ENCODE peak calls at places on chromosome 17, in ten cellular contexts. One of them, this sample, is unnamed.

GRCh38 chr17:41653421-41654133 is 29.2 kb upstream of the KRT17 start:
- DNase-seq in hypothalamus: no peak
- DNase-seq in activated CD8-positive, alpha-beta T cell treated with anti-CD3 and anti-CD28 coated beads, Interleukin-2, amount 10 ng/mL, durations not matched to agents 7 days and 5 days: no peak
- DNase-seq in activated T-cell treated with anti-CD3 and anti-CD28 coated beads for 1 hour: no peak
- DNase-seq in Calu3: no peak
- DNase-seq in neural crest cell: no peak
- DNase-seq in left kidney: no peak
- DNase-seq in RWPE1: no peak
- DNase-seq in lower leg skin: no peak
- DNase-seq in NCI-H1930: no peak
- DNase-seq in this sample: no peak

GRCh38 chr17:7293131-7293557 is 1.3 kb downstream of the YBX2 start:
- DNase-seq in hypothalamus: no peak
- DNase-seq in activated CD8-positive, alpha-beta T cell treated with anti-CD3 and anti-CD28 coated beads, Interleukin-2, amount 10 ng/mL, durations not matched to agents 7 days and 5 days: no peak
- DNase-seq in activated T-cell treated with anti-CD3 and anti-CD28 coated beads for 1 hour: no peak
- DNase-seq in Calu3: no peak
- DNase-seq in neural crest cell: no peak
- DNase-seq in left kidney: peak
- DNase-seq in RWPE1: peak
- DNase-seq in lower leg skin: no peak
- DNase-seq in NCI-H1930: no peak
- DNase-seq in this sample: no peak

GRCh38 chr17:81254955-81255717 is 16.0 kb downstream of the NDUFAF8 start:
- DNase-seq in hypothalamus: peak
- DNase-seq in activated CD8-positive, alpha-beta T cell treated with anti-CD3 and anti-CD28 coated beads, Interleukin-2, amount 10 ng/mL, durations not matched to agents 7 days and 5 days: no peak
- DNase-seq in activated T-cell treated with anti-CD3 and anti-CD28 coated beads for 1 hour: no peak
- DNase-seq in Calu3: peak
- DNase-seq in neural crest cell: peak
- DNase-seq in left kidney: peak
- DNase-seq in RWPE1: peak
- DNase-seq in lower leg skin: peak
- DNase-seq in NCI-H1930: no peak
- DNase-seq in this sample: peak

GRCh38 chr17:31674717-31675349 is 184.2 kb downstream of the COPRS start:
- DNase-seq in hypothalamus: no peak
- DNase-seq in activated CD8-positive, alpha-beta T cell treated with anti-CD3 and anti-CD28 coated beads, Interleukin-2, amount 10 ng/mL, durations not matched to agents 7 days and 5 days: no peak
- DNase-seq in activated T-cell treated with anti-CD3 and anti-CD28 coated beads for 1 hour: no peak
- DNase-seq in Calu3: no peak
- DNase-seq in neural crest cell: no peak
- DNase-seq in left kidney: no peak
- DNase-seq in RWPE1: peak
- DNase-seq in lower leg skin: no peak
- DNase-seq in NCI-H1930: no peak
- DNase-seq in this sample: no peak

GRCh38 chr17:82529914-82530300 is 10.4 kb downstream of the FOXK2 start:
- DNase-seq in hypothalamus: no peak
- DNase-seq in activated CD8-positive, alpha-beta T cell treated with anti-CD3 and anti-CD28 coated beads, Interleukin-2, amount 10 ng/mL, durations not matched to agents 7 days and 5 days: no peak
- DNase-seq in activated T-cell treated with anti-CD3 and anti-CD28 coated beads for 1 hour: no peak
- DNase-seq in Calu3: no peak
- DNase-seq in neural crest cell: no peak
- DNase-seq in left kidney: no peak
- DNase-seq in RWPE1: no peak
- DNase-seq in lower leg skin: no peak
- DNase-seq in NCI-H1930: no peak
- DNase-seq in this sample: no peak

GRCh38 chr17:42531455-42532354 is 4.3 kb upstream of the NAGLU start:
- DNase-seq in hypothalamus: no peak
- DNase-seq in activated CD8-positive, alpha-beta T cell treated with anti-CD3 and anti-CD28 coated beads, Interleukin-2, amount 10 ng/mL, durations not matched to agents 7 days and 5 days: peak
- DNase-seq in activated T-cell treated with anti-CD3 and anti-CD28 coated beads for 1 hour: peak
- DNase-seq in Calu3: peak
- DNase-seq in neural crest cell: peak
- DNase-seq in left kidney: peak
- DNase-seq in RWPE1: no peak
- DNase-seq in lower leg skin: no peak
- DNase-seq in NCI-H1930: peak
- DNase-seq in this sample: peak

GRCh38 chr17:9004132-9004960 is 17.0 kb upstream of the NTN1 start:
- DNase-seq in hypothalamus: no peak
- DNase-seq in activated CD8-positive, alpha-beta T cell treated with anti-CD3 and anti-CD28 coated beads, Interleukin-2, amount 10 ng/mL, durations not matched to agents 7 days and 5 days: no peak
- DNase-seq in activated T-cell treated with anti-CD3 and anti-CD28 coated beads for 1 hour: no peak
- DNase-seq in Calu3: no peak
- DNase-seq in neural crest cell: peak
- DNase-seq in left kidney: no peak
- DNase-seq in RWPE1: no peak
- DNase-seq in lower leg skin: no peak
- DNase-seq in NCI-H1930: no peak
- DNase-seq in this sample: no peak

GRCh38 chr17:39178516-39178915 is 12.6 kb upstream of the ARL5C start:
- DNase-seq in hypothalamus: no peak
- DNase-seq in activated CD8-positive, alpha-beta T cell treated with anti-CD3 and anti-CD28 coated beads, Interleukin-2, amount 10 ng/mL, durations not matched to agents 7 days and 5 days: no peak
- DNase-seq in activated T-cell treated with anti-CD3 and anti-CD28 coated beads for 1 hour: no peak
- DNase-seq in Calu3: peak
- DNase-seq in neural crest cell: no peak
- DNase-seq in left kidney: no peak
- DNase-seq in RWPE1: peak
- DNase-seq in lower leg skin: no peak
- DNase-seq in NCI-H1930: no peak
- DNase-seq in this sample: no peak

GRCh38 chr17:63278731-63279442 is 167.2 kb downstream of the CYB561 start:
- DNase-seq in hypothalamus: no peak
- DNase-seq in activated CD8-positive, alpha-beta T cell treated with anti-CD3 and anti-CD28 coated beads, Interleukin-2, amount 10 ng/mL, durations not matched to agents 7 days and 5 days: no peak
- DNase-seq in activated T-cell treated with anti-CD3 and anti-CD28 coated beads for 1 hour: no peak
- DNase-seq in Calu3: no peak
- DNase-seq in neural crest cell: no peak
- DNase-seq in left kidney: no peak
- DNase-seq in RWPE1: no peak
- DNase-seq in lower leg skin: no peak
- DNase-seq in NCI-H1930: no peak
- DNase-seq in this sample: no peak

This sample was measured in glutamatergic neuron.